ENCODE peak calls at places on chromosomes 2 and 18, in six cellular contexts. One of them, this sample, is unnamed.

GRCh38 chr2:29106980-29107388 is 8.2 kb upstream of the CLIP4 start:
- DNase-seq in fibroblast of the aortic adventitia: peak
- DNase-seq in GDM1: no peak
- DNase-seq in A172: peak
- DNase-seq in AG08396: no peak
- DNase-seq in HepG2: peak
- DNase-seq in this sample: no peak

GRCh38 chr18:55699233-55699765 is 111.3 kb upstream of the TCF4 start:
- DNase-seq in GDM1: no peak
- DNase-seq in fibroblast of the aortic adventitia: peak
- DNase-seq in HepG2: no peak
- DNase-seq in A172: no peak
- DNase-seq in AG08396: no peak
- DNase-seq in this sample: no peak

GRCh38 chr2:241701155-241701404 is 759 bp upstream of the ING5 start:
- DNase-seq in A172: no peak
- DNase-seq in AG08396: no peak
- DNase-seq in GDM1: no peak
- DNase-seq in fibroblast of the aortic adventitia: peak
- DNase-seq in HepG2: no peak
- DNase-seq in this sample: peak

GRCh38 chr18:46755315-46756171 is 1.3 kb downstream of the ST8SIA5 start:
- DNase-seq in fibroblast of the aortic adventitia: no peak
- DNase-seq in GDM1: peak
- DNase-seq in A172: no peak
- DNase-seq in AG08396: no peak
- DNase-seq in HepG2: no peak
- DNase-seq in this sample: no peak

GRCh38 chr2:134324942-134325341 is 71.1 kb downstream of the MGAT5 start:
- DNase-seq in A172: no peak
- DNase-seq in HepG2: no peak
- DNase-seq in fibroblast of the aortic adventitia: no peak
- DNase-seq in AG08396: no peak
- DNase-seq in GDM1: no peak
- DNase-seq in this sample: no peak

GRCh38 chr2:47771211-47771610 is 11.7 kb upstream of the MSH6 start:
- DNase-seq in GDM1: no peak
- DNase-seq in HepG2: peak
- DNase-seq in AG08396: peak
- DNase-seq in fibroblast of the aortic adventitia: peak
- DNase-seq in A172: peak
- DNase-seq in this sample: no peak

GRCh38 chr2:121567957-121568409 is 37.3 kb downstream of the RNU4ATAC start:
- DNase-seq in HepG2: peak
- DNase-seq in fibroblast of the aortic adventitia: no peak
- DNase-seq in A172: no peak
- DNase-seq in AG08396: no peak
- DNase-seq in GDM1: no peak
- DNase-seq in this sample: no peak

GRCh38 chr2:54419855-54420550 is 36.1 kb upstream of the SPTBN1 start:
- DNase-seq in GDM1: no peak
- DNase-seq in A172: no peak
- DNase-seq in AG08396: no peak
- DNase-seq in fibroblast of the aortic adventitia: no peak
- DNase-seq in HepG2: no peak
- DNase-seq in this sample: no peak

GRCh38 chr18:48832961-48833700 is 117.6 kb downstream of the SMAD7 start:
- DNase-seq in fibroblast of the aortic adventitia: peak
- DNase-seq in GDM1: peak
- DNase-seq in AG08396: peak
- DNase-seq in A172: peak
- DNase-seq in HepG2: no peak
- DNase-seq in this sample: no peak

GRCh38 chr2:43068730-43069517 is 157.5 kb downstream of the ZFP36L2 start:
- DNase-seq in GDM1: no peak
- DNase-seq in A172: peak
- DNase-seq in AG08396: no peak
- DNase-seq in fibroblast of the aortic adventitia: no peak
- DNase-seq in HepG2: no peak
- DNase-seq in this sample: no peak

GRCh38 chr2:234288974-234289455 is 207.9 kb downstream of the ARL4C start:
- DNase-seq in fibroblast of the aortic adventitia: peak
- DNase-seq in GDM1: no peak
- DNase-seq in AG08396: peak
- DNase-seq in HepG2: peak
- DNase-seq in A172: peak
- DNase-seq in this sample: no peak

GRCh38 chr2:20962939-20963543 is 80.8 kb downstream of the APOB start:
- DNase-seq in HepG2: peak
- DNase-seq in fibroblast of the aortic adventitia: peak
- DNase-seq in AG08396: peak
- DNase-seq in GDM1: peak
- DNase-seq in A172: peak
- DNase-seq in this sample: no peak

GRCh38 chr2:135531231-135532197 is at the start of gene R3HDM1:
- DNase-seq in fibroblast of the aortic adventitia: peak
- DNase-seq in HepG2: peak
- DNase-seq in A172: peak
- DNase-seq in AG08396: peak
- DNase-seq in GDM1: peak
- DNase-seq in this sample: peak

GRCh38 chr18:11008544-11008943 is 140.8 kb downstream of the PIEZO2 start:
- DNase-seq in fibroblast of the aortic adventitia: no peak
- DNase-seq in GDM1: no peak
- DNase-seq in AG08396: no peak
- DNase-seq in A172: no peak
- DNase-seq in HepG2: peak
- DNase-seq in this sample: no peak

GRCh38 chr18:3281456-3282400 is 19.8 kb downstream of the MYL12B start:
- DNase-seq in A172: peak
- DNase-seq in HepG2: peak
- DNase-seq in AG08396: peak
- DNase-seq in fibroblast of the aortic adventitia: peak
- DNase-seq in GDM1: peak
- DNase-seq in this sample: no peak

GRCh38 chr2:149559341-149560068 is 28.1 kb downstream of the MMADHC start:
- DNase-seq in HepG2: no peak
- DNase-seq in GDM1: no peak
- DNase-seq in A172: no peak
- DNase-seq in fibroblast of the aortic adventitia: no peak
- DNase-seq in AG08396: no peak
- DNase-seq in this sample: no peak

GRCh38 chr2:136434251-136434715 is 316.3 kb upstream of the CXCR4 start:
- DNase-seq in AG08396: no peak
- DNase-seq in GDM1: no peak
- DNase-seq in HepG2: peak
- DNase-seq in A172: no peak
- DNase-seq in fibroblast of the aortic adventitia: no peak
- DNase-seq in this sample: no peak

GRCh38 chr2:88212251-88212790 is 42.2 kb downstream of the THNSL2 start:
- DNase-seq in HepG2: peak
- DNase-seq in AG08396: peak
- DNase-seq in fibroblast of the aortic adventitia: peak
- DNase-seq in A172: no peak
- DNase-seq in GDM1: no peak
- DNase-seq in this sample: no peak

GRCh38 chr2:53600835-53601234 is 166.8 kb upstream of the CHAC2 start:
- DNase-seq in GDM1: no peak
- DNase-seq in fibroblast of the aortic adventitia: no peak
- DNase-seq in AG08396: peak
- DNase-seq in A172: peak
- DNase-seq in HepG2: no peak
- DNase-seq in this sample: no peak

GRCh38 chr2:226652388-226652787 is 147.2 kb downstream of the IRS1 start:
- DNase-seq in A172: peak
- DNase-seq in GDM1: no peak
- DNase-seq in fibroblast of the aortic adventitia: peak
- DNase-seq in AG08396: peak
- DNase-seq in HepG2: no peak
- DNase-seq in this sample: no peak

GRCh38 chr2:183416741-183417140 is 292.5 kb downstream of the NUP35 start:
- DNase-seq in A172: no peak
- DNase-seq in fibroblast of the aortic adventitia: no peak
- DNase-seq in GDM1: no peak
- DNase-seq in AG08396: no peak
- DNase-seq in HepG2: no peak
- DNase-seq in this sample: no peak

GRCh38 chr2:134774786-134775641 is 56.2 kb upstream of the TMEM163 start:
- DNase-seq in A172: peak
- DNase-seq in GDM1: no peak
- DNase-seq in fibroblast of the aortic adventitia: peak
- DNase-seq in AG08396: no peak
- DNase-seq in HepG2: no peak
- DNase-seq in this sample: no peak

GRCh38 chr2:216866515-216867095 is 6.7 kb upstream of the TNP1 start:
- DNase-seq in fibroblast of the aortic adventitia: no peak
- DNase-seq in HepG2: no peak
- DNase-seq in GDM1: no peak
- DNase-seq in AG08396: no peak
- DNase-seq in A172: no peak
- DNase-seq in this sample: no peak

GRCh38 chr2:8511868-8512612 is 169.8 kb upstream of the ID2 start:
- DNase-seq in fibroblast of the aortic adventitia: peak
- DNase-seq in AG08396: peak
- DNase-seq in GDM1: no peak
- DNase-seq in HepG2: no peak
- DNase-seq in A172: peak
- DNase-seq in this sample: no peak

GRCh38 chr2:159146930-159147666 is 139.4 kb downstream of the WDSUB1 start:
- DNase-seq in fibroblast of the aortic adventitia: no peak
- DNase-seq in A172: peak
- DNase-seq in AG08396: no peak
- DNase-seq in HepG2: no peak
- DNase-seq in GDM1: peak
- DNase-seq in this sample: no peak

GRCh38 chr2:153163055-153163454 is 315.5 kb downstream of the RPRM start:
- DNase-seq in HepG2: peak
- DNase-seq in A172: peak
- DNase-seq in fibroblast of the aortic adventitia: no peak
- DNase-seq in GDM1: peak
- DNase-seq in AG08396: no peak
- DNase-seq in this sample: no peak

GRCh38 chr2:239326831-239327535 is 73.8 kb downstream of the HDAC4 start:
- DNase-seq in GDM1: no peak
- DNase-seq in AG08396: no peak
- DNase-seq in fibroblast of the aortic adventitia: no peak
- DNase-seq in HepG2: no peak
- DNase-seq in A172: peak
- DNase-seq in this sample: no peak

GRCh38 chr2:235270291-235270690 is 223.6 kb upstream of the AGAP1 start:
- DNase-seq in AG08396: no peak
- DNase-seq in A172: no peak
- DNase-seq in fibroblast of the aortic adventitia: no peak
- DNase-seq in GDM1: no peak
- DNase-seq in HepG2: no peak
- DNase-seq in this sample: no peak

GRCh38 chr2:173032032-173032431 is 43.6 kb upstream of the MAP3K20 start:
- DNase-seq in GDM1: no peak
- DNase-seq in A172: no peak
- DNase-seq in AG08396: no peak
- DNase-seq in HepG2: no peak
- DNase-seq in fibroblast of the aortic adventitia: no peak
- DNase-seq in this sample: no peak

GRCh38 chr18:69590150-69590549 is 189.5 kb downstream of the DOK6 start:
- DNase-seq in A172: peak
- DNase-seq in fibroblast of the aortic adventitia: peak
- DNase-seq in GDM1: no peak
- DNase-seq in AG08396: no peak
- DNase-seq in HepG2: no peak
- DNase-seq in this sample: no peak

GRCh38 chr18:59996370-59996966 is 96.7 kb downstream of the PMAIP1 start:
- DNase-seq in AG08396: peak
- DNase-seq in fibroblast of the aortic adventitia: peak
- DNase-seq in HepG2: peak
- DNase-seq in GDM1: no peak
- DNase-seq in A172: peak
- DNase-seq in this sample: no peak

This sample was measured in esophagus squamous epithelium.